ENCODE peak calls at places on chromosome 17, in seven cellular contexts. F is tibial nerve, M is IMR-90, D is GM12865, O is heart right ventricle, G is cardiac fibroblast, S is neural crest cell. N is an unnamed sample.

GRCh38 chr17:47905221-47905733 is 9.2 kb downstream of the SP2 start:
- DNase-seq in O (peak; percentile 66), S (no peak), D (no peak), G (peak; percentile 92), M (peak; percentile 78), F (peak; percentile 74), N (peak; percentile 50)

GRCh38 chr17:32596666-32597065 is 109.9 kb downstream of the CDK5R1 start:
- DNase-seq in F (no peak), S (no peak), G (no peak), D (peak; percentile 82), M (peak; percentile 5), O (no peak), N (no peak)

GRCh38 chr17:2691965-2692780 is 19.4 kb downstream of the CLUH start:
- DNase-seq in F (no peak), M (no peak), D (no peak), G (no peak), O (no peak), S (no peak), N (peak; percentile 53)

GRCh38 chr17:7782237-7782636 is 51.8 kb upstream of the KDM6B start:
- DNase-seq in S (no peak), F (no peak), G (peak; percentile 67), D (no peak), O (no peak), M (peak; percentile 61), N (no peak)

GRCh38 chr17:15883617-15884111 is 61.3 kb upstream of the ADORA2B start:
- DNase-seq in F (no peak), O (no peak), D (no peak), M (peak; percentile 93), S (no peak), G (peak; percentile 64), N (no peak)

GRCh38 chr17:47225911-47226688 is 17.0 kb downstream of the MYL4 start:
- DNase-seq in S (no peak), G (peak; percentile 35), M (peak; percentile 47), F (no peak), O (no peak), D (no peak), N (no peak)

GRCh38 chr17:41869426-41869825 is 4.2 kb upstream of the KLHL11 start:
- DNase-seq in M (no peak), O (no peak), S (no peak), D (no peak), F (no peak), G (no peak), N (no peak)

GRCh38 chr17:42249681-42250446 is 26.3 kb downstream of the STAT5B start:
- DNase-seq in D (peak; percentile 67), F (no peak), M (no peak), O (no peak), S (no peak), G (no peak), N (no peak)

GRCh38 chr17:76453431-76453743 is 435 bp upstream of the UBE2O start:
- DNase-seq in G (no peak), F (no peak), M (no peak), S (no peak), D (no peak), O (no peak), N (no peak)

GRCh38 chr17:76462556-76463290 is 4.7 kb upstream of the AANAT start:
- DNase-seq in M (no peak), D (no peak), F (no peak), O (no peak), G (no peak), S (no peak), N (no peak)

GRCh38 chr17:76461765-76462555 is 5.4 kb upstream of the AANAT start:
- DNase-seq in G (peak; percentile 66), S (no peak), F (no peak), O (no peak), M (no peak), D (no peak), N (no peak)

GRCh38 chr17:76459674-76460073 is 6.7 kb upstream of the UBE2O start:
- DNase-seq in M (no peak), G (no peak), O (no peak), D (no peak), F (no peak), S (no peak), N (no peak)

GRCh38 chr17:76458580-76459490 is 5.9 kb upstream of the UBE2O start:
- DNase-seq in G (peak; percentile 74), O (peak; percentile 57), F (no peak), D (peak; percentile 78), S (peak; percentile 45), M (peak; percentile 64), N (no peak)
- TF ChIP-seq CTCF in G (peak; percentile 76), O (peak; percentile 37), F (peak; percentile 24), D (peak; percentile 70), S (peak; percentile 48), M (peak; percentile 77), N (no peak)

GRCh38 chr17:58960068-58960467 is 146.6 kb downstream of the TRIM37 start:
- DNase-seq in S (no peak), D (peak; percentile 61), F (no peak), O (no peak), M (peak; percentile 74), G (peak; percentile 67), N (no peak)
- TF ChIP-seq CTCF in S (no peak), D (peak; percentile 13), F (no peak), O (peak; percentile 13), M (peak; percentile 35), G (peak; percentile 46), N (peak; percentile 42)

GRCh38 chr17:78449983-78450382 is 71.5 kb downstream of the PGS1 start:
- DNase-seq in M (no peak), G (no peak), F (no peak), O (no peak), D (no peak), S (no peak), N (no peak)

GRCh38 chr17:78446833-78447232 is 68.4 kb downstream of the PGS1 start:
- DNase-seq in G (no peak), O (no peak), F (no peak), M (no peak), S (no peak), D (no peak), N (no peak)

GRCh38 chr17:78450696-78451344 is 72.4 kb downstream of the PGS1 start:
- DNase-seq in S (no peak), G (no peak), M (no peak), F (no peak), D (no peak), O (no peak), N (no peak)

GRCh38 chr17:78444392-78444791 is 65.9 kb downstream of the PGS1 start:
- DNase-seq in S (no peak), G (no peak), O (no peak), M (no peak), F (no peak), D (no peak), N (no peak)

GRCh38 chr17:78448356-78448993 is 70.0 kb downstream of the PGS1 start:
- DNase-seq in D (no peak), S (no peak), O (no peak), M (no peak), F (no peak), G (no peak), N (no peak)
- TF ChIP-seq CTCF in D (peak; percentile 19), S (peak; percentile 35), O (no peak), M (no peak), F (no peak), G (peak; percentile 25), N (no peak)

GRCh38 chr17:4318596-4318995 is 47.9 kb downstream of the UBE2G1 start:
- DNase-seq in S (no peak), M (peak; percentile 51), F (no peak), O (no peak), D (no peak), G (no peak), N (no peak)

GRCh38 chr17:4317648-4318047 is 48.8 kb downstream of the UBE2G1 start:
- DNase-seq in F (no peak), G (no peak), D (no peak), M (no peak), S (no peak), O (no peak), N (no peak)

GRCh38 chr17:4316648-4317047 is 49.8 kb downstream of the UBE2G1 start:
- DNase-seq in D (no peak), O (no peak), G (no peak), F (no peak), S (no peak), M (no peak), N (no peak)

GRCh38 chr17:4319221-4319620 is 47.3 kb downstream of the UBE2G1 start:
- DNase-seq in S (no peak), D (no peak), O (no peak), F (no peak), M (no peak), G (no peak), N (no peak)

GRCh38 chr17:4318186-4318585 is 48.3 kb downstream of the UBE2G1 start:
- DNase-seq in M (no peak), D (no peak), O (no peak), S (no peak), F (no peak), G (no peak), N (no peak)
- TF ChIP-seq CTCF in M (no peak), D (no peak), O (no peak), S (no peak), F (no peak), G (no peak), N (no peak)

GRCh38 chr17:55825213-55825612 is 74.4 kb downstream of the PCTP start:
- DNase-seq in F (no peak), M (no peak), D (peak; percentile 5), G (no peak), O (no peak), S (no peak), N (no peak)
- TF ChIP-seq CTCF in F (no peak), M (peak; percentile 17), D (peak; percentile 18), G (no peak), O (peak; percentile 44), S (peak; percentile 49), N (peak; percentile 48)

GRCh38 chr17:43754947-43755346 is 3.6 kb downstream of the SOST start:
- DNase-seq in M (no peak), G (no peak), F (no peak), S (no peak), O (no peak), D (no peak), N (no peak)
- TF ChIP-seq CTCF in M (no peak), G (no peak), F (no peak), S (no peak), O (no peak), D (no peak), N (no peak)

GRCh38 chr17:19343256-19343630 is 19.3 kb downstream of the B9D1 start:
- DNase-seq in M (no peak), D (no peak), S (no peak), F (no peak), G (no peak), O (no peak), N (no peak)
- TF ChIP-seq CTCF in M (no peak), D (no peak), S (no peak), F (no peak), G (no peak), O (no peak), N (no peak)

DNA sequence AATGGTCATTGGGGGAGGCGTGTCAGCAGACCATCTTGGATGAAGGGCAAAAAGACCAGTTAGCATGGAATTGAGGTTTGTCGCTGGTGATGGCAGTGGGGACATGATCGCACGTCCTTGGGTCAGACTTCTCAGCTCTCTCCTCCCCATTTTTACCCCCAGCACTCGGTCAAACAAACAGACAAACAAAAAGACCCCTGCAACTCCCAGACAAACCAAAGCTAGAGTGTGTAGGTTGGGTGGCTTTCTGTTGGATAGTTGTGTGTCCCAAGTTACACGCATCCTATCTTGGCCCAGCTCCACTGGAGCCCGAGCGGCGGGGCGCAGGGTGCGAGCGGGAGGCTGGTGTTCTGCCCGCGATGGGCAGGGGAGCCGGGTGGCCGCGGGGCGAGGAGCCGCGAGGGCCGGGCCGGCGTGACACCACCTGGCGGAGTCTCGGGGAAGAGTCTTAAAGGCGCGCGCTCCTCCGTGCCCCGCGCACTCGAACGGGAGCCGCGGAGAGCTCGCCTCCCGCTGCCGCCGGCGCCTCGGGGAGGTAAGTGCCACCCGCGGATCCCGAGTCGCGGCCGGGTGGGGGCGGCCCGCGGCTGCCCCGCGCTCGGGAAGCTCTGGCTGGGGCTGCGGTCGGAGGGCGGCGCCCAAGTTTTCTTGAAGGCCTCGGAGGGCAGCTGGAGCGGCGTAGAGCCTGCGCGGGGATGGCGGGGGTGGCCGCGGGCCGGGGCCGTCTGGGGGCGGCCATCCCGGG is 18.5 kb upstream of the NTN1 start:
- DNase-seq in G (no peak), S (peak; percentile 47), O (peak; percentile 32), F (no peak), D (peak; percentile 57), M (no peak), N (no peak)
- TF ChIP-seq CTCF in G (no peak), S (peak; percentile 57), O (peak; percentile 17), F (no peak), D (peak; percentile 51), M (no peak), N (no peak)